ENCODE peak calls at places on chromosomes 2 and 18, in six cellular contexts. Q is GM13976, J is type B pancreatic cell, U is ovary, A is upper lobe of right lung, S is Peyer's patch. M is an unnamed sample.

GRCh38 chr2:196318517-196319377 is 147.4 kb upstream of the STK17B start:
- DNase-seq in S (no peak), Q (no peak), A (no peak), U (no peak), J (no peak), M (no peak)

GRCh38 chr2:105184420-105184819 is 57.1 kb upstream of the GPR45 start:
- DNase-seq in U (no peak), J (no peak), Q (no peak), A (no peak), S (no peak), M (no peak)

GRCh38 chr2:1847846-1848598 is 103.7 kb upstream of the PXDN start:
- DNase-seq in Q (no peak), J (no peak), A (peak; percentile 28), S (no peak), U (no peak), M (no peak)

GRCh38 chr18:35189510-35189909 is 51.3 kb upstream of the ZNF397 start:
- DNase-seq in S (no peak), J (no peak), A (no peak), U (no peak), Q (no peak), M (no peak)

GRCh38 chr2:43899589-43899988 is 60.8 kb downstream of the ABCG8 start:
- DNase-seq in Q (no peak), S (no peak), J (no peak), A (no peak), U (no peak), M (no peak)

GRCh38 chr2:218435003-218435982 is 16.4 kb downstream of the VIL1 start:
- DNase-seq in J (no peak), S (peak; percentile 28), U (no peak), Q (no peak), A (peak; percentile 35), M (no peak)

GRCh38 chr2:84631985-84632384 is 115.7 kb downstream of the DNAH6 start:
- DNase-seq in J (no peak), A (no peak), S (no peak), Q (no peak), U (no peak), M (no peak)

GRCh38 chr18:48955528-48956261 is 4.9 kb upstream of the SMAD7 start:
- DNase-seq in A (no peak), Q (no peak), J (no peak), S (no peak), U (no peak), M (peak; percentile 68)

GRCh38 chr2:208112969-208113368 is 11.4 kb downstream of the CRYGD start:
- DNase-seq in U (no peak), J (peak; percentile 45), Q (no peak), A (no peak), S (no peak), M (no peak)

GRCh38 chr2:62284980-62285379 is 89.1 kb downstream of the B3GNT2 start:
- DNase-seq in S (no peak), A (no peak), U (no peak), J (no peak), Q (no peak), M (no peak)
- TF ChIP-seq CTCF in S (no peak), A (no peak), U (no peak), J (no peak), Q (no peak), M (no peak)

DNA sequence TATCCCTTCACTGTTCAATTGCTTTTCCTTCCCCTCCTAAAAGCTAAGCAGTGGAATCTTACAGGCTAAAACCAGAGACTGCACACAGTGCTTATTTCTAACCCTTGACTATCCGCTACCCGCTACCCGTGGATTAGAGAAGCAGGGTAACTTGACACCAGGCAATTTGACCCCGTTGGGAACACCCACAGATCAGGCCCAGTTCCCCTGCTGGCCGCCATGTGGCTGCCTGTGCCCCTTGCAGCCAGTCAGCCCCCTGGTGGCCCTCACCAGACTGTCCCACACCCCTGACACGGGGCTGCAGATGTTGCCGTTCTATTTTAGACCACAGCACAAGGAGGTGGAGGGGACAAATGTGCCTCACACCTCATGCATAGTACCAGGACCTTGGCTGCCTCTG is 74.8 kb downstream of the TXNL1 start:
- DNase-seq in J (no peak), U (no peak), A (no peak), Q (no peak), S (no peak), M (no peak)
- TF ChIP-seq CTCF in J (peak; percentile 66), U (no peak), A (no peak), Q (no peak), S (no peak), M (no peak)

DNA sequence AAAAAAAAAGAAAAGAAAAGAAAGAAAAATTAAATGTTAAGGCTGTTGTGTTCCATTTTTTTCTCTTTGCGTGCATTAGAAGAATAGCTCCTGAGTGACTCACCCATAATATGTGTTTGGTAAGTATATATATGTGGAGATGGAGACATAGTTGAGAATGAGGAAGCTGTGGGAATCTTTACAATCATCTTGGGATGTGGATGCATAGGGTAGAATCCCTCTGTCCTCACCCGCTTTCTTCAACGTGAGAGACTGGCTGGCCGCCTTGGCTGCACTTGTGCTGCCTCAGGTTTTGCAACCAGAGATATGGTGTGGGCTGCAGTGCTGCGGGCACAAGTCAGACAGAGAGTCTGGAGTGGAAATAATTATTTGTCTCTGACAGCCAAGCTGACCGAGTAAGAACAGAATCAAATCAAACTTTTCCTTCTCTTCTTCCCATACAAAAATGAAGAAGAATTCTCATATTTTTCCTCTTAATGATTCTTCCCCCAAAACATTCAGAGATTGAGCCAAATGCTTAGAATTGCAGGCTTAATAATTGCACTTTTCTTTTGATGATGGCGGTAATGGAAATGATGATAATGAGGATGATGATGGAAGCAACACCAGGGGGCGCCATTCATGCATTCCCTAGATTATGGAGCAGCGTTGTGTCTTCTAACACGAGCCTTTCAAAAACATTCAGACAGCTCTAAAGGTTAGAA is 48.5 kb downstream of the SERPINB7 start:
- DNase-seq in J (no peak), Q (peak; percentile 27), S (peak; percentile 56), A (no peak), U (no peak), M (no peak)
- TF ChIP-seq CTCF in J (peak; percentile 67), Q (no peak), S (peak; percentile 29), A (peak; percentile 49), U (no peak), M (no peak)

GRCh38 chr2:229572434-229573338 is 141.7 kb downstream of the DNER start:
- DNase-seq in S (no peak), Q (no peak), U (no peak), A (no peak), J (no peak), M (no peak)

GRCh38 chr2:229575569-229576315 is 138.6 kb downstream of the DNER start:
- DNase-seq in A (no peak), Q (no peak), U (no peak), S (no peak), J (no peak), M (no peak)

GRCh38 chr2:229582151-229582550 is 132.2 kb downstream of the DNER start:
- DNase-seq in A (no peak), J (no peak), Q (no peak), S (no peak), U (no peak), M (no peak)

GRCh38 chr2:229578052-229578846 is 136.1 kb downstream of the DNER start:
- DNase-seq in A (no peak), J (no peak), U (no peak), S (no peak), Q (no peak), M (no peak)
- TF ChIP-seq CTCF in A (no peak), J (no peak), U (no peak), S (no peak), Q (no peak), M (no peak)

DNA sequence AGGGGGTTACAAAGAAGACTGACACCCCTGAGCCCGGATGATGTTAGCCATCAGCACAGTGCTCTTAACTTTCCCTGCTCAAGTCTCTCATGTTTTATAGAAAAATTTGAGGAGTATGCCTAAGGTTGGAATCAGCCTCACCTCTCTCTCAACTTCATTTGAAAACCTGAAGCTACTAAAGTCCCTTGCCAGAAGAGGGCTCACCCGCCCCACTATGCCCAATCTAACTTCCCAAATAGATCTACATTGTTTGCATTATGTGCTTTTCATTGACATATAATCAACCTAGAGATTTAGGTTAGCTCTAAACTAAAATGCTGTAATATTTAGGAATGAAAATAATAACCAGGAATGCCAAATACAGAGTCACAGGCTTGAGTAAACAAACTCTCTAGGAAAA is 305.4 kb downstream of the NCKAP5 start:
- DNase-seq in S (no peak), J (no peak), U (no peak), A (no peak), Q (no peak), M (no peak)
- TF ChIP-seq CTCF in S (no peak), J (peak; percentile 29), U (no peak), A (no peak), Q (no peak), M (no peak)

GRCh38 chr2:236176951-236177350 is 8.8 kb upstream of the GBX2 start:
- DNase-seq in Q (no peak), U (no peak), J (no peak), S (no peak), A (peak; percentile 42), M (no peak)

GRCh38 chr2:236177967-236178909 is 10.1 kb upstream of the GBX2 start:
- DNase-seq in A (peak; percentile 78), Q (peak; percentile 79), S (peak; percentile 70), J (peak; percentile 89), U (peak; percentile 33), M (no peak)

GRCh38 chr2:236174608-236175001 is 6.4 kb upstream of the GBX2 start:
- DNase-seq in J (no peak), A (no peak), U (no peak), Q (no peak), S (no peak), M (no peak)

GRCh38 chr2:236177604-236177966 is 9.4 kb upstream of the GBX2 start:
- DNase-seq in J (no peak), U (peak; percentile 16), Q (peak; percentile 58), S (no peak), A (peak; percentile 69), M (peak; percentile 20)

DNA sequence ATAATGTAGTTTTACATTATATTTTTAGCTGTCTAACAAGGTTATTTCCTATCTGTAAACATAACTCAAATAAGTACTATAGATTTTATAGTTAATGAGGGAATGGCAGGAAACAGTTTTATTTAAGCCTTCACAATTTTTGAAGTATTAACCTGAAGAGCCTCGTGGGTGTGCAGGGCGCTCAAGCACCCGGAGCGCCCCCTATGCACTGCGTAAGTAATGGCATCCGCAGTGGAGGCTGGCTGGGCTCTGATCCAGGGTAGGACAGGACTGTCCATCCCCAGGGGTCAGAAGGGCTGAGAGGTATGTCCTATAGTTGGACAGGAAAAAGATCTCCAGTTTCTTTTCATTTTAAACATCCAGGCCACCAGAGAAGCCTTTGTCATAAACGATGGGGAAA is 8.2 kb upstream of the GBX2 start:
- DNase-seq in U (no peak), J (no peak), S (no peak), A (peak; percentile 50), Q (peak; percentile 65), M (no peak)
- TF ChIP-seq CTCF in U (no peak), J (peak; percentile 78), S (peak; percentile 20), A (peak; percentile 38), Q (peak; percentile 35), M (no peak)

DNA sequence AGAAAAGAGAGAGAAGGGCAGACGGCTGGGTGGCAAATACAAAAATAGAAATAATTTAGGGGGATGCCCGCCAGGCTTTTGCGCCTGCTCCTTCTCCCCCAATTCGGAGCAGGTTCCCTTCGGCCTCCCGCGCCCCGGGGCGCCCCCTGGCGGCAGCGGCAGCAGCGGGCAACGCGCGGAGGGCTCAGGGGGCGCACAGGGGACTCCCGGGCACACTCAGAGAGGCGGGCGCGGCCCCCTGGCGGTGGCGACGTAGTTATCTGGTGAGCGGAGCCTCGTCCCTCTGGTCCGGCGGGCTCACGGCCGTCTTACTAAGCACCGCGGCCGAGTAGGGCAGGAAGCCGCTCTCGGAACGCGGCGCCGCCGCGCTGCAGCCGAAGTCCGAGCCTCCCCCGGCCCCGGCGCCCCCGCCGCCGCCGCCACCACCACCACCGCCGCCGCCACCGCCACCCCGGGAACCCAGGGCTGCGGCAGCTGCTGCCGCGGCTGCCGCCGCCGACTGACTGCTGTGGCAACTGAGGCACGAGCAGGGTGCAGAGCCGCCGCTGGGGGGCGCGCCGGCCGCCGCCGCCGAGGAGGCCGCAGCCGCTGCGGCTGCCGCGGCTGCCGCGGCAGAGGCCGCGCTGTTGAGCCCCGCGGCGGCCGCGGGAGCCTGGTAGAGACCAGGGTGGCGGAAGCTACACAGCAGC is 3.8 kb downstream of the EVX2 start:
- DNase-seq in A (peak; percentile 63), U (no peak), Q (peak; percentile 66), S (no peak), J (no peak), M (no peak)
- TF ChIP-seq CTCF in A (peak; percentile 49), U (no peak), Q (peak; percentile 54), S (peak; percentile 49), J (peak; percentile 95), M (peak; percentile 69)

M was measured in gastrocnemius medialis.